ENCODE peak calls at places on chromosome 15, in seven cellular contexts. X, J, G, D, V, Q and A are unnamed samples.

GRCh38 chr15:94119923-94120775 is 111.2 kb upstream of the MCTP2 start:
- DNase-seq in X (peak; percentile 25), J (peak; percentile 41), G (peak; percentile 17), D (peak; percentile 65), V (peak; percentile 72), Q (peak; percentile 87), A (peak; percentile 58)

GRCh38 chr15:49171790-49172189 is 1.7 kb downstream of the GALK2 start:
- DNase-seq in X (no peak), J (no peak), G (no peak), D (no peak), V (no peak), Q (no peak), A (no peak)

GRCh38 chr15:82999426-82999825 is 12.0 kb downstream of the C15orf40 start:
- DNase-seq in X (no peak), J (no peak), G (no peak), D (no peak), V (no peak), Q (no peak), A (no peak)

GRCh38 chr15:76059320-76060097 is at the start of gene TMEM266:
- DNase-seq in X (peak; percentile 40), J (peak; percentile 78), G (no peak), D (no peak), V (no peak), Q (peak; percentile 20), A (no peak)

GRCh38 chr15:82150645-82151044 is 104.8 kb upstream of the MEX3B start:
- DNase-seq in X (no peak), J (no peak), G (no peak), D (no peak), V (no peak), Q (no peak), A (no peak)

GRCh38 chr15:61112231-61112630 is 116.9 kb downstream of the RORA start:
- DNase-seq in X (no peak), J (no peak), G (no peak), D (no peak), V (no peak), Q (no peak), A (no peak)

GRCh38 chr15:40768492-40769309 is 1.1 kb upstream of the C15orf62 start:
- DNase-seq in X (no peak), J (no peak), G (no peak), D (no peak), V (peak; percentile 63), Q (no peak), A (no peak)

GRCh38 chr15:60372756-60373155 is 25.0 kb downstream of the ANXA2 start:
- DNase-seq in X (no peak), J (no peak), G (no peak), D (no peak), V (no peak), Q (no peak), A (no peak)

GRCh38 chr15:39269352-39269751 is 311.5 kb upstream of the THBS1 start:
- DNase-seq in X (no peak), J (no peak), G (no peak), D (no peak), V (no peak), Q (no peak), A (no peak)

GRCh38 chr15:63503739-63504246 is 600 bp upstream of the USP3 start:
- DNase-seq in X (peak; percentile 74), J (no peak), G (peak; percentile 77), D (peak; percentile 80), V (no peak), Q (peak; percentile 91), A (no peak)

GRCh38 chr15:31065824-31066223 is 35.7 kb downstream of the TRPM1 start:
- DNase-seq in X (no peak), J (no peak), G (no peak), D (no peak), V (no peak), Q (no peak), A (no peak)

DNA sequence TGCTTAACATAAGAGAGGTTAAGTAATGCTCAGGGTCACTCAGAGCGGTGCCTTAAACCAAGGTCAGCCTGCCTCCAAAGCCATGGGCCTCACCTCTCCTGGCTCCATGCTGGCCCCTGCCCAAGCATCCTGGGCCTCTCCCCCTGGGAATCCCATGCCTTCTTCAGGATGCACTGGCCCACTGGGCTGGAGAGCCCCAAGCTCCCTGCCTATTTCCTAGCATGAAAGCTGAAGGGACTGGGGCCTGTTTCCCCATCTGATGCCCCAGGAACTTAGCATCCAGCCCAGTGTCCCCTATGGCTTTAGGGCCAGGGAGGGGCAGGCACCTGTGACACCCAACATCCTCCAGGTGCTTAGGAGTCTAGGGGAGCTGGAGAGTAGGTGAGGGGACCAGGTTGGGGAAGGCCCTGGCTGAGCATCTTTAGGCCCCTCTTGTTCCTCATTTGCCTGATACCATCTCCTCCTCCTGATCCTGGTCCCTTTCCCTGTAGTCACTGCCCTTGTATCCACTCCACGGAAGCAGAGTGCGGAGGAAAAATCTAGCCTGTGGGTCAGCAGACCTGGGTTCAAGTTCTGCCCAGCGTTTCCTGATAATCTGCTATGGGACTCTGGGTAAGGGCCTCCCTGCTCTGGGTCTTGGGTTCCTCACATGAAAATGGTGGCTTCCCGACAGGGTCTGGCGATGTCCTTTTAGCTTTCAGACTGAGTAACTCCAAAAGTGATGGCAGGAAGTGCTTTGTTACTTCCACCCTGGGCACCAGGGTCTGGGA is 28.6 kb downstream of the EHD4 start:
- DNase-seq in X (no peak), J (no peak), G (no peak), D (no peak), V (no peak), Q (no peak), A (no peak)
- H3K27ac ChIP-seq in X (peak overlapping the region; percentile 57), J (peak overlapping the region; percentile 74), G (no peak overlapping the region), D (peak overlapping the region; percentile 54), V (peak overlapping the region; percentile 64), Q (peak overlapping the region; percentile 87), A (no peak overlapping the region)

DNA sequence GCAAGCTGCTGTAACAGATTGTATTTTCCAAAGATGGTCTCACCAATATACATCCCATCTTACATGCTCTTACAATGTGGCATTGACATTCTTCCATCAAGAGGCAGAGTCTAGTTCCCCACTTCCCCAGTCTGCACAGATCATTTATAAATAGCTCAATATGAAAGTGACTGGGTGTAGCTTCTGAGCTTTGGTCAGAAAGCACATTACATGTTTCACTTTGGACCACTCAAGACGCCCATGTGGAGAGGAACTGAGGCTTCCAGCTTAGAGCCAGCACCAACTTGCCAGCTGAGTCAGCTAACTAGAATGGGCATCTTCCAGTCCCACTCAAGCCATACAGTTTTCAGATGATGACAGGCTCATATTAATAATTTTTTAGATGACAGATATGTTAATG is 45.5 kb downstream of the GREM1 start:
- DNase-seq in X (no peak), J (no peak), G (no peak), D (no peak), V (no peak), Q (no peak), A (no peak)
- H3K4me1 ChIP-seq in X (no peaks in the 10 kb centered on the region), J (no peaks in the 10 kb centered on the region), G (no peaks in the 10 kb centered on the region), D (no peaks in the 10 kb centered on the region), V (no peaks in the 10 kb centered on the region), Q (peaks cover 6% of the 10 kb centered on the region), A (no peaks in the 10 kb centered on the region)

GRCh38 chr15:23564798-23565394 is 578 bp upstream of the MKRN3 start:
- DNase-seq in X (no peak), J (no peak), G (no peak), D (no peak), V (no peak), Q (no peak), A (no peak)
- H3K27ac ChIP-seq in X (peak overlapping the region; percentile 86), J (no peak overlapping the region), G (no peak overlapping the region), D (no peak overlapping the region), V (no peak overlapping the region), Q (no peak overlapping the region), A (no peak overlapping the region)

DNA sequence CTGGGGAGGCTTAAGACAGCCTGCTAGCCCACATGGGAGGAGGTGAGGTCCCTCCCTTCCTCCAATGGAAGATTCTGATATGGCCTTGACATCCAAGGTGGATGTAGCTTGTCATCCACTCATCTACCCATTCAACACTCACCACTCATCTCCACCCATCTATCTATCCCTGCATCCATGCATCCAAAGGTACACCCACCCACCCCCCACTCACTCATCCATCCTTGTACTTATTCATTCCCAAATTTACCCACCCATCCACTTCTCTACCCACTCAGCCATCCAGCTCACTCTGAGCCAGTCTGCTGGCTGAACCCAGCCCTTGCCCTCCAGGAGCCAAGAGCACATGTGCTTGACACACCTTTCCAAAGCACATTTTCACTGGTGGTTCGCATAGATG is 189.7 kb downstream of the TLE3 start:
- DNase-seq in X (no peak), J (no peak), G (no peak), D (no peak), V (no peak), Q (no peak), A (no peak)
- H3K4me1 ChIP-seq in X (no peaks in the 10 kb centered on the region), J (no peaks in the 10 kb centered on the region), G (no peaks in the 10 kb centered on the region), D (no peaks in the 10 kb centered on the region), V (no peaks in the 10 kb centered on the region), Q (no peaks in the 10 kb centered on the region), A (peaks cover 3% of the 10 kb centered on the region)

GRCh38 chr15:89883518-89883917 is 10.3 kb downstream of the AP3S2 start:
- DNase-seq in X (no peak), J (no peak), G (no peak), D (no peak), V (no peak), Q (no peak), A (no peak)
- H3K27ac ChIP-seq in X (no peak overlapping the region), J (no peak overlapping the region), G (no peak overlapping the region), D (no peak overlapping the region), V (no peak overlapping the region), Q (no peak overlapping the region), A (no peak overlapping the region)

GRCh38 chr15:67770098-67770628 is 55.1 kb upstream of the SKOR1 start:
- DNase-seq in X (no peak), J (no peak), G (no peak), D (no peak), V (no peak), Q (no peak), A (no peak)

GRCh38 chr15:67766963-67767362 is 58.3 kb upstream of the SKOR1 start:
- DNase-seq in X (no peak), J (no peak), G (no peak), D (no peak), V (no peak), Q (no peak), A (no peak)

GRCh38 chr15:67771201-67771600 is 54.1 kb upstream of the SKOR1 start:
- DNase-seq in X (no peak), J (no peak), G (no peak), D (no peak), V (no peak), Q (no peak), A (no peak)

GRCh38 chr15:67768592-67768991 is 56.7 kb upstream of the SKOR1 start:
- DNase-seq in X (no peak), J (no peak), G (no peak), D (no peak), V (no peak), Q (no peak), A (no peak)

GRCh38 chr15:67769468-67770097 is 55.7 kb upstream of the SKOR1 start:
- DNase-seq in X (no peak), J (no peak), G (no peak), D (no peak), V (no peak), Q (no peak), A (no peak)
- H3K4me1 ChIP-seq in X (no peaks in the 10 kb centered on the region), J (no peaks in the 10 kb centered on the region), G (no peaks in the 10 kb centered on the region), D (no peaks in the 10 kb centered on the region), V (no peaks in the 10 kb centered on the region), Q (peaks cover 14% of the 10 kb centered on the region), A (peaks cover 2% of the 10 kb centered on the region)